ENCODE peak calls at places on chromosomes 7 and 10, in five cellular contexts. C, A, P, D and T are unnamed samples. For H3K4me1 and H3K27me3, the result is how much of the 10 kb centered on the place peaks cover.

GRCh38 chr10:4569132-4569531 is 256.9 kb upstream of the AKR1E2 start:
- DNase-seq in D (no peak), C (no peak), P (no peak), A (no peak), T (no peak)

GRCh38 chr10:122060250-122060649 is 71.3 kb downstream of the TACC2 start:
- DNase-seq in A (no peak), P (no peak), C (peak), D (no peak), T (no peak)

GRCh38 chr7:63925626-63926460 is 72.8 kb upstream of the ZNF722 start:
- DNase-seq in D (peak), P (peak), A (no peak), C (peak), T (peak)

GRCh38 chr10:71143610-71144009 is 68.8 kb upstream of the UNC5B start:
- DNase-seq in A (no peak), P (no peak), D (no peak), C (no peak), T (no peak)

GRCh38 chr7:130441408-130441854 is 615 bp upstream of the CEP41 start:
- DNase-seq in C (peak), P (no peak), D (no peak), A (peak), T (peak)

GRCh38 chr7:15938153-15938552 is 251.7 kb upstream of the MEOX2 start:
- DNase-seq in C (no peak), D (no peak), A (no peak), P (no peak), T (no peak)

GRCh38 chr10:70804424-70804814 is 11.3 kb upstream of the SGPL1 start:
- DNase-seq in D (no peak), A (no peak), P (no peak), C (peak), T (no peak)

GRCh38 chr10:14099885-14100284 is 230.8 kb downstream of the FRMD4A start:
- DNase-seq in D (no peak), C (no peak), P (no peak), A (no peak), T (no peak)

GRCh38 chr10:104028146-104028545 is 57.5 kb downstream of the COL17A1 start:
- DNase-seq in D (no peak), P (no peak), C (peak), A (peak), T (peak)

GRCh38 chr7:140062118-140062527 is 628 bp downstream of the PARP12 start:
- DNase-seq in P (no peak), A (no peak), D (no peak), C (peak), T (peak)

GRCh38 chr7:20220824-20221547 is 3.8 kb upstream of the MACC1 start:
- DNase-seq in C (peak), P (no peak), D (no peak), A (no peak), T (no peak)

GRCh38 chr7:139471740-139472353 is 11.6 kb downstream of the KLRG2 start:
- DNase-seq in A (peak), C (peak), P (no peak), D (no peak), T (peak)

GRCh38 chr10:100774876-100775275 is 29.5 kb downstream of the PAX2 start:
- DNase-seq in P (no peak), D (no peak), C (no peak), A (no peak), T (no peak)

GRCh38 chr10:117226813-117227451 is 14.0 kb upstream of the SLC18A2 start:
- DNase-seq in C (peak), P (no peak), A (peak), D (no peak), T (no peak)

GRCh38 chr7:49583440-49583839 is 190.0 kb upstream of the VWC2 start:
- DNase-seq in P (no peak), D (no peak), A (no peak), C (no peak), T (no peak)

GRCh38 chr7:23230586-23231195 is 15.9 kb upstream of the GPNMB start:
- DNase-seq in C (no peak), P (no peak), D (no peak), A (no peak), T (no peak)

GRCh38 chr10:6361869-6362268 is 159.1 kb downstream of the PFKFB3 start:
- DNase-seq in P (no peak), D (no peak), C (no peak), A (no peak), T (no peak)

GRCh38 chr7:3000566-3000965 is 43.1 kb downstream of the CARD11 start:
- DNase-seq in C (no peak), D (no peak), A (no peak), P (no peak), T (no peak)

GRCh38 chr7:145698526-145699262 is 417.9 kb upstream of the CNTNAP2 start:
- DNase-seq in C (no peak), D (no peak), A (no peak), P (no peak), T (no peak)

GRCh38 chr7:114100810-114101209 is 182.0 kb upstream of the PPP1R3A start:
- DNase-seq in D (no peak), A (no peak), C (peak), P (no peak), T (no peak)

GRCh38 chr7:33243319-33243881 is 114.0 kb downstream of the BBS9 start:
- DNase-seq in A (peak), C (peak), P (no peak), D (no peak), T (peak)

GRCh38 chr10:118615888-118616287 is 20.4 kb upstream of the PRLHR start:
- DNase-seq in C (peak), D (no peak), A (no peak), P (no peak), T (no peak)

GRCh38 chr10:103895458-103896186 is 22.4 kb downstream of the STN1 start:
- DNase-seq in C (peak), P (no peak), D (no peak), A (no peak), T (no peak)

GRCh38 chr7:138008588-138009349 is 6.9 kb upstream of the CREB3L2 start:
- DNase-seq in A (peak), D (no peak), C (peak), P (no peak), T (peak)

GRCh38 chr10:86943316-86944030 is 13.9 kb downstream of the MMRN2 start:
- DNase-seq in D (no peak), A (no peak), P (peak), C (no peak), T (peak)

GRCh38 chr10:117568226-117568625 is 25.7 kb downstream of the EMX2 start:
- DNase-seq in D (no peak), C (peak), P (no peak), A (no peak), T (no peak)

GRCh38 chr10:3783313-3783689 is 1.7 kb downstream of the KLF6 start:
- DNase-seq in P (peak), A (peak), D (peak), C (peak), T (peak)

GRCh38 chr7:82430518-82431465 is 12.8 kb downstream of the CACNA2D1 start:
- DNase-seq in C (peak), P (no peak), A (no peak), D (no peak), T (peak)

GRCh38 chr10:3091346-3091787 is 24.0 kb downstream of the PFKP start:
- DNase-seq in P (peak), C (peak), A (no peak), D (no peak), T (no peak)

GRCh38 chr7:5629941-5630340 is 151.5 kb downstream of the RNF216 start:
- DNase-seq in P (no peak), A (no peak), C (peak), D (no peak), T (no peak)

GRCh38 chr7:40833541-40834234 is 698.9 kb downstream of the SUGCT start:
- DNase-seq in P (no peak), C (peak), A (no peak), D (no peak), T (no peak)

GRCh38 chr10:32957341-32958084 is 517 bp downstream of the ITGB1 start:
- DNase-seq in D (peak), A (peak), C (peak), P (peak), T (peak)

GRCh38 chr10:108469940-108470339 is 1305.4 kb upstream of the SORCS1 start:
- DNase-seq in D (no peak), P (no peak), A (no peak), C (no peak), T (no peak)

GRCh38 chr10:71933651-71934050 is 30.5 kb upstream of the CHST3 start:
- DNase-seq in C (no peak), P (no peak), A (no peak), D (no peak), T (no peak)

GRCh38 chr10:84860855-84861254 is 532.5 kb downstream of the CCSER2 start:
- DNase-seq in P (no peak), A (no peak), D (no peak), C (no peak), T (no peak)

GRCh38 chr7:117907058-117907633 is 33.9 kb upstream of the CTTNBP2 start:
- DNase-seq in A (peak), C (no peak), P (no peak), D (no peak), T (peak)

GRCh38 chr7:117902314-117902889 is 29.2 kb upstream of the CTTNBP2 start:
- DNase-seq in P (no peak), D (no peak), C (no peak), A (no peak), T (no peak)

GRCh38 chr7:117896339-117896738 is 23.1 kb upstream of the CTTNBP2 start:
- DNase-seq in P (no peak), C (no peak), A (no peak), D (no peak), T (no peak)

GRCh38 chr7:117895271-117895670 is 22.0 kb upstream of the CTTNBP2 start:
- DNase-seq in P (no peak), D (no peak), A (no peak), C (no peak), T (no peak)

GRCh38 chr7:117901089-117901797 is 28.0 kb upstream of the CTTNBP2 start:
- DNase-seq in D (peak), A (no peak), P (no peak), C (no peak), T (no peak)
- H3K4me3 ChIP-seq in D (no peak), A (no peak), P (no peak), C (no peak), T (no peak)

GRCh38 chr7:111951027-111951426 is 255.2 kb downstream of the DOCK4 start:
- DNase-seq in A (no peak), C (no peak), P (no peak), D (no peak), T (no peak)

GRCh38 chr7:111958431-111958830 is 247.8 kb downstream of the DOCK4 start:
- DNase-seq in A (no peak), P (no peak), C (no peak), D (no peak), T (no peak)

GRCh38 chr7:111954474-111955311 is 251.5 kb downstream of the DOCK4 start:
- DNase-seq in P (no peak), C (no peak), D (no peak), A (peak), T (no peak)

GRCh38 chr7:111953611-111954010 is 252.6 kb downstream of the DOCK4 start:
- DNase-seq in A (peak), D (no peak), C (peak), P (no peak), T (no peak)

DNA sequence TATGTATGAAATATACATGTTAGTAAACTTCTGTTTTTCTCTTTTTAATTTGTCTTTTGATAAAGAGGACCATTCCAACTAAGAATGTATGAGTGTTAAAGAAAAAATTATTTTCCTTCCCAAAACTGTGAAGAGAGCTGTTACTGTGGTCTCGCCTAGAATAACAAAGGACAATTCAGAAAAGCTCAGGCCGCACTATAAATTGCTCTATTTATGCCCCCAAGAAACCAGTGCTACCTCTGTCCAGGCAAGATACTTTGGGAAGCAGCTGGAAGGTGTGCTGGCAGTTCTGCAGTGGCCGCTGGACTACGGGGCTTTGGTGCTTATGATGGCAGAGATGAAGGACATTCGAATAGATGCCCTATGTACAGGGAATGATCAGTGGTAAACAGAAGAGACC is 252.1 kb downstream of the DOCK4 start:
- DNase-seq in P (no peak), C (no peak), A (no peak), D (no peak), T (no peak)
- H3K4me1 ChIP-seq in P (under half), C (under half), A (under half), D (under half), T (under half)

DNA sequence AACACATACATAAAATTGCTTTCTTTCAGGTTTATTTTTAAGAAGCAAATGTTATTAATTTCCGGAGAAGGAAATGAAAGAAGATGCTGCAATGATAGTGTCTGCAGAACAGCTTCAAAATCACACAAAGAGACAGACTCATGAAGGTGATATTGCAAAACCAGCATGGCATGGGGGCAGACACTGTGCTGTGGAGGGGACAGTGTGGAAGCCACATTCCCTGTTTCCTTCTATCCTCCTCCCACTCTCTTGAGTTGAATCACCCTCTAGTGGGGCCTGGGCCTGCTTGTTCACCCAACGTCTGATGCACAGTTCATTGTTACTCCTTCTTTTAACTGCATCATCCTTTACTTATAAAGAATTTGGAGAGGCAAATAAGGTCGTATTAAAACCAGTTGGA is 104.0 kb upstream of the INSIG1 start:
- DNase-seq in C (peak), D (no peak), A (no peak), P (no peak), T (no peak)
- H3K27me3 ChIP-seq in C (under half), D (under half), A (under half), P (under half), T (under half)

GRCh38 chr10:75432176-75432575 is 752 bp downstream of the LRMDA start:
- DNase-seq in A (peak), C (no peak), D (no peak), P (no peak), T (no peak)
- H3K4me3 ChIP-seq in A (no peak), C (no peak), D (peak), P (peak), T (no peak)

GRCh38 chr10:124064676-124065075 is 28.7 kb downstream of the CHST15 start:
- DNase-seq in C (no peak), D (no peak), A (no peak), P (no peak), T (no peak)
- H3K4me1 ChIP-seq in C (under half), D (under half), A (under half), P (under half), T (under half)

DNA sequence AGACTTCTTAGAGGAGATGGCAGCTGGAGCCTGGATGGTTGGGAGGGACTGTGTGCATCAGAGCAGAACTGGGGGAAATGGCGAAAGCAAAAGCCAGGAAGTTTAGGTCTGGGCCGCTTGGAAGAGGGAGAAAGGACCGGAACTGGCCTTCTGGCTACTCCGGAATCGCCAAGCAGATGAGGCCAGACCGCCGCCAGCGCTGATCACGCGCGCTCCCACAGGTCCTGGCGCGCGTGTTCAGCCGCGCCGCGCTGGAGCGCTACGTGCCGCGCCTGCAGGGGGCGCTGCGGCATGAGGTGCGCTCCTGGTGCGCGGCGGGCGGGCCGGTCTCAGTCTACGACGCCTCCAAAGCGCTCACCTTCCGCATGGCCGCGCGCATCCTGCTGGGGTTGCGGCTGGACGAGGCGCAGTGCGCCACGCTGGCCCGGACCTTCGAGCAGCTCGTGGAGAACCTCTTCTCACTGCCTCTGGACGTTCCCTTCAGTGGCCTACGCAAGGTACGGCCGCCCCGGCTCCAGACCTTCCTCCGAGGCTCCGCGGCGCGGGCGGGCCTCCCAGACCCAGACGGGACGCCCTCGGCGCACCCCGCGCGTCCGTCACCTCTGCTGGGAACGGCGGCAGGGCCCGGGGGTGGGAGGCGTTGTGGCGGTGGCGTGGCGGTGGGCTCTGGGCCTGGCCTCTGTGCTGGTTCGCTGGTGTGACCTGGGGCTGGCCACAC is 2.1 kb downstream of the CYP26C1 start:
- DNase-seq in A (peak), D (peak), C (peak), P (no peak), T (no peak)
- H3K27me3 ChIP-seq in A (half or more), D (under half), C (half or more), P (under half), T (under half)

DNA sequence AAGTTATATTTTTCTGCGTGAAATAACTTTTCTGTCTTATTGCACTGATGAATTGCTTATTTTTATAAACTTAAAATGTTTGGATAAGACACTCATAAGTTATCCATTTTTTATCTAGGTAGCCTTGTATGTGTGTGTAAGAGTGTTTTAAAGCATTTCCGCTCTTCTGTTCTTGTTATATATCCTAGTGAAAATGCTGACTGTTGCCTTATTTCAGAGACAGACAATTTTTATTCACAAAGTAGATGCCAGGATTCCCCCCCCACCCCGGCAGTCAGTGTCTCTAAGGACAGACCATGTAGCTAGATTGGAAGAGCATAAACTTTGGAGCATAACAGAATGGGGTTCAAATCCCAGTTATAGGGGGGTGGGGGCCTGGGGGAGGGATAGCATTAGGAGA is 1.6 kb downstream of the SMC3 start:
- DNase-seq in P (no peak), D (no peak), C (no peak), A (no peak), T (no peak)
- H3K4me3 ChIP-seq in P (peak), D (peak), C (peak), A (peak), T (peak)